ENCODE peak calls at places on chromosomes 5 and 9, in nine cellular contexts. W is A549, L is fibroblast of mammary gland, K is fibroblast of villous mesenchyme, Z is glutamatergic neuron, T is retinal pigment epithelial cell, Y is GM06990, U is IMR-90, G is endothelial cell. H is an unnamed sample.
A peak's percentile ranks its signal among the peaks of the same experiment; 100 is the strongest.

GRCh38 chr9:113808391-113809191 is 67.5 kb upstream of the ZNF618 start:
- DNase-seq in K (peak; percentile 80), W (peak; percentile 50), L (peak; percentile 92), Y (no peak), Z (no peak), U (peak; percentile 83), G (no peak), T (peak; percentile 39), H (no peak)

GRCh38 chr5:31916327-31916726 is 257.8 kb downstream of the GOLPH3 start:
- DNase-seq in T (no peak), Z (no peak), Y (no peak), K (no peak), W (no peak), U (no peak), G (no peak), L (no peak), H (no peak)

GRCh38 chr5:158727771-158728311 is 371.9 kb downstream of the EBF1 start:
- DNase-seq in Z (no peak), G (peak; percentile 18), L (peak; percentile 67), T (no peak), K (peak; percentile 6), Y (no peak), U (no peak), W (no peak), H (no peak)

GRCh38 chr5:43643750-43644149 is 40.8 kb downstream of the NNT start:
- DNase-seq in T (no peak), W (no peak), Z (peak; percentile 67), K (no peak), U (no peak), L (no peak), G (no peak), Y (no peak), H (no peak)

GRCh38 chr9:89426389-89426961 is 71.4 kb downstream of the SEMA4D start:
- DNase-seq in Y (peak; percentile 85), G (no peak), W (no peak), U (no peak), L (no peak), K (no peak), Z (no peak), T (no peak), H (no peak)

GRCh38 chr9:78566948-78567675 is 270.2 kb downstream of the PSAT1 start:
- DNase-seq in G (no peak), Z (no peak), T (no peak), W (no peak), K (peak; percentile 47), Y (no peak), L (peak; percentile 56), U (peak; percentile 74), H (no peak)

GRCh38 chr5:150513375-150514309 is 5.7 kb downstream of the NDST1 start:
- DNase-seq in U (no peak), K (no peak), Z (peak; percentile 82), T (no peak), L (peak; percentile 26), Y (no peak), G (peak; percentile 38), W (peak; percentile 62), H (no peak)

GRCh38 chr5:128155793-128156192 is 72.2 kb downstream of the SLC12A2 start:
- DNase-seq in K (no peak), Y (no peak), Z (no peak), L (peak; percentile 14), T (peak; percentile 31), W (no peak), U (no peak), G (no peak), H (no peak)

GRCh38 chr9:14021871-14022525 is 291.9 kb downstream of the NFIB start:
- DNase-seq in Z (no peak), T (no peak), U (peak; percentile 21), G (no peak), K (peak; percentile 65), W (no peak), Y (no peak), L (peak; percentile 88), H (no peak)

GRCh38 chr9:131273791-131274673 is 2.3 kb downstream of the FAM78A start:
- DNase-seq in L (no peak), W (no peak), Y (peak; percentile 58), T (no peak), K (no peak), Z (no peak), U (no peak), G (no peak), H (no peak)

GRCh38 chr5:178569485-178569884 is 20.7 kb downstream of the COL23A1 start:
- DNase-seq in L (no peak), U (no peak), G (no peak), Y (no peak), K (no peak), T (no peak), Z (no peak), W (no peak), H (no peak)

GRCh38 chr5:76742586-76742985 is 26.7 kb downstream of the F2R start:
- DNase-seq in K (peak; percentile 68), W (no peak), Y (no peak), T (no peak), Z (no peak), G (no peak), U (peak; percentile 78), L (peak; percentile 80), H (no peak)

GRCh38 chr5:73412597-73412988 is 36.0 kb downstream of the FOXD1 start:
- DNase-seq in K (no peak), Z (no peak), G (no peak), W (peak; percentile 29), U (peak; percentile 79), T (no peak), L (peak; percentile 25), Y (no peak), H (no peak)
- TF ChIP-seq CTCF in K (no peak), Z (no peak), G (no peak), W (no peak), U (no peak), T (no peak), L (no peak), Y (no peak), H (no peak)

GRCh38 chr9:134396825-134397224 is 70.6 kb downstream of the RXRA start:
- DNase-seq in Y (peak; percentile 61), L (no peak), W (no peak), U (no peak), Z (no peak), T (no peak), G (peak; percentile 48), K (no peak), H (no peak)
- TF ChIP-seq CTCF in Y (no peak), L (no peak), W (no peak), U (no peak), Z (no peak), T (no peak), G (no peak), K (no peak), H (no peak)

DNA sequence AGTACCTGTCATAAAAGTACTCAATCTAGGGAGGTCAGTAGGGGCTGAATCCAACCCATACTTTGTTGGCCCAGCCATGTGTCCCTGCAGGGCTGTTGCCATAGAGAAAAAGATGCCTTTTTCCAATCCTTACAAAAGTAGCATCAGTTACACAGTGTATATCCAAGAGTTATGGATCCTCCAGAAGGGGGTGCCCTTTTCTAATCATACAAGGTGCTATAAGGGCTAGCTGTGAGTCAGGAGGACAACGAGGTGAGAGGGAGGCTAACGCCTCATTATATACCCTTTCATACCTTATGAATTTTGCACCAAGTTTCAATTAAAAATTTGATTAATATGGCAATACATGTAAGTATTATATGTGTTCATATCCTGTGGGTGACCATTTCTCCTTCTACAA is 4.8 kb downstream of the KIAA0825 start:
- DNase-seq in K (peak; percentile 31), G (peak; percentile 19), L (peak; percentile 25), T (no peak), W (peak; percentile 43), U (peak; percentile 13), Z (no peak), Y (no peak), H (no peak)
- TF ChIP-seq CTCF in K (peak; percentile 36), G (no peak), L (peak; percentile 20), T (peak; percentile 21), W (peak; percentile 31), U (peak; percentile 30), Z (peak; percentile 23), Y (peak; percentile 29), H (peak; percentile 7)

DNA sequence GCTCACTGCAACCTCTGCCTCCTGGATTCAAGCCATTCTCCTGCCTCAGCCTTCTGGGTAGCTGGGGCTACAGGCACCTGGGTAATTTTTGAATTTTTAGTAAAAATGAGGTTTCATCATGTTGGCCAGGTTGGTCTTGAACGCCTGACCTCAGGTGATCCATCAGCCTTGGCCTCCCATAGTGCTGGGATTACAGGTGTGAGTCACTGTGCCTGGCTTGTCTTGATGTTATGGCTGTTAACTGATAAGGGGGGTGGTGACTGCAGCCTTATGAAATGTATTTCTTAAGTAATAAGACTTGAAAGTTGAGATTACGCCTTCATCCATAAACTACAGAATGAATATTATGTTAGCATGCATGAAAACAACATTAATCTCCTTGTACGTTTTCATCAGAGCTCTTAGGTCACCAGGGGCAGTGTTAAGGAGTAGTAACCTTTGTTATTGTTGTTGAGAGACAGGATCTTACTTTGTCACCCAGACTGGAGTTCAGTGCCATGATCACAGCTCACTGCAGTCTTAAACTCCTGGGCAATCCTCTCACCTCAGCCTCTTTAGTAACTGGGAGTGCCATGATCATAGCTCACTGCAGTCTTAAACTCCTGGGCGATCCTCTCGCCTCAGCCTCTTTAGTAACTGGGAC is 148.3 kb downstream of the ATP10B start:
- DNase-seq in L (no peak), Z (no peak), Y (no peak), U (no peak), T (no peak), W (no peak), G (no peak), K (no peak), H (no peak)
- TF ChIP-seq CTCF in L (no peak), Z (no peak), Y (no peak), U (no peak), T (no peak), W (no peak), G (no peak), K (no peak), H (no peak)

GRCh38 chr9:1427856-1428255 is 377.7 kb downstream of the DMRT2 start:
- DNase-seq in W (no peak), Y (no peak), L (no peak), T (no peak), G (no peak), K (no peak), Z (no peak), U (no peak), H (no peak)

GRCh38 chr9:1434082-1434481 is 383.9 kb downstream of the DMRT2 start:
- DNase-seq in L (no peak), Z (no peak), K (no peak), U (no peak), T (no peak), W (no peak), G (peak; percentile 8), Y (no peak), H (no peak)

DNA sequence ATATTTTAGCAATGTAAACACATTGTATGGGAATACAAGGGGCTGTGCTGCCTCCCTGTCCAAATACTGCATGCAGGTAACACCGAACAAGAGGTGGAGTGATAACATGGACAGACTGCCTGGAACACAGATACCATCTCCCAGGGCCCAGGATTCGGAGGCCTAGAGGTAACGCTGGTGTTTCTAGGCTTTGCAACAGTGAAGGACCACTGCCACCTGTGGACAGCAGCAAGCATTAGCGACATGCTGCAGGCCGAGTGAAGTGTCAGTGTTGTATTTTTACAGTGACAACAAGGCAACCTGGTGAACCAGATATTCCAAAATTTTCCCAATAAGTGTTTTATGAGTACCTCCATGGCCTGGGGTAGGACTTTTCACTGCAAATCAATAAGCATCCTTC is 379.2 kb downstream of the DMRT2 start:
- DNase-seq in L (peak; percentile 30), Z (peak; percentile 27), K (peak; percentile 3), U (no peak), T (no peak), Y (no peak), W (peak; percentile 24), G (peak; percentile 41), H (no peak)
- TF ChIP-seq CTCF in L (peak; percentile 40), Z (no peak), K (no peak), U (no peak), T (no peak), Y (peak; percentile 33), W (no peak), G (no peak), H (no peak)

GRCh38 chr9:134823623-134824022 is 57.0 kb upstream of the FCN2 start:
- DNase-seq in Z (no peak), Y (no peak), W (no peak), G (no peak), U (no peak), L (no peak), T (no peak), K (no peak), H (no peak)
- TF ChIP-seq CTCF in Z (no peak), Y (no peak), W (no peak), G (no peak), U (no peak), L (no peak), T (no peak), K (no peak), H (no peak)